ENCODE peak calls at places on chromosomes 7 and 10, in five cellular contexts. One of them, this sample, is unnamed.
A peak's percentile ranks its signal among the peaks of the same experiment; 100 is the strongest.

GRCh38 chr10:71631007-71631859 is 88.3 kb downstream of the C10orf105 start:
- DNase-seq in C1 segment of cervical spinal cord: no peak
- DNase-seq in Calu3: no peak
- DNase-seq in cardiac muscle cell: no peak
- DNase-seq in HT1080: no peak
- DNase-seq in this sample: no peak

GRCh38 chr10:122648599-122649428 is 50.8 kb downstream of the C10orf120 start:
- DNase-seq in HT1080: peak; percentile 56
- DNase-seq in C1 segment of cervical spinal cord: peak; percentile 49
- DNase-seq in Calu3: peak; percentile 24
- DNase-seq in cardiac muscle cell: peak; percentile 71
- DNase-seq in this sample: peak; percentile 46

GRCh38 chr7:75696263-75697037 is 42.3 kb downstream of the HIP1 start:
- DNase-seq in HT1080: no peak
- DNase-seq in cardiac muscle cell: no peak
- DNase-seq in C1 segment of cervical spinal cord: no peak
- DNase-seq in Calu3: no peak
- DNase-seq in this sample: no peak

GRCh38 chr10:79003183-79004100 is 65.3 kb upstream of the ZMIZ1 start:
- DNase-seq in C1 segment of cervical spinal cord: no peak
- DNase-seq in HT1080: no peak
- DNase-seq in Calu3: no peak
- DNase-seq in cardiac muscle cell: peak; percentile 63
- DNase-seq in this sample: peak; percentile 27

GRCh38 chr7:141416691-141417268 is 134.4 kb upstream of the AGK start:
- DNase-seq in C1 segment of cervical spinal cord: no peak
- DNase-seq in HT1080: no peak
- DNase-seq in cardiac muscle cell: no peak
- DNase-seq in Calu3: no peak
- DNase-seq in this sample: no peak

GRCh38 chr7:28020302-28020940 is 160.2 kb downstream of the JAZF1 start:
- DNase-seq in C1 segment of cervical spinal cord: peak; percentile 37
- DNase-seq in Calu3: peak; percentile 75
- DNase-seq in cardiac muscle cell: peak; percentile 78
- DNase-seq in HT1080: peak; percentile 78
- DNase-seq in this sample: peak; percentile 63

GRCh38 chr10:116613486-116613885 is 7.3 kb upstream of the PNLIPRP2 start:
- DNase-seq in cardiac muscle cell: no peak
- DNase-seq in HT1080: no peak
- DNase-seq in Calu3: no peak
- DNase-seq in C1 segment of cervical spinal cord: no peak
- DNase-seq in this sample: no peak

GRCh38 chr7:44325181-44325671 is at the start of gene CAMK2B:
- DNase-seq in cardiac muscle cell: peak; percentile 61
- DNase-seq in Calu3: no peak
- DNase-seq in C1 segment of cervical spinal cord: no peak
- DNase-seq in HT1080: no peak
- DNase-seq in this sample: no peak

GRCh38 chr7:129771928-129772479 is 160.5 kb downstream of the NRF1 start:
- DNase-seq in Calu3: no peak
- DNase-seq in cardiac muscle cell: no peak
- DNase-seq in C1 segment of cervical spinal cord: no peak
- DNase-seq in HT1080: no peak
- DNase-seq in this sample: no peak

GRCh38 chr10:113169111-113169510 is 219.1 kb downstream of the TCF7L2 start:
- DNase-seq in cardiac muscle cell: peak; percentile 34
- DNase-seq in C1 segment of cervical spinal cord: no peak
- DNase-seq in Calu3: no peak
- DNase-seq in HT1080: no peak
- DNase-seq in this sample: no peak

GRCh38 chr10:13743101-13743693 is 156.4 kb downstream of the PRPF18 start:
- DNase-seq in HT1080: no peak
- DNase-seq in Calu3: no peak
- DNase-seq in cardiac muscle cell: no peak
- DNase-seq in C1 segment of cervical spinal cord: no peak
- DNase-seq in this sample: no peak

GRCh38 chr7:7103343-7104313 is 78.7 kb upstream of the C1GALT1 start:
- DNase-seq in cardiac muscle cell: peak; percentile 61
- DNase-seq in C1 segment of cervical spinal cord: no peak
- DNase-seq in HT1080: peak; percentile 69
- DNase-seq in Calu3: peak; percentile 20
- DNase-seq in this sample: no peak

GRCh38 chr10:97333601-97334369 is 744 bp downstream of the FRAT2 start:
- DNase-seq in Calu3: peak; percentile 13
- DNase-seq in cardiac muscle cell: peak; percentile 52
- DNase-seq in HT1080: peak; percentile 29
- DNase-seq in C1 segment of cervical spinal cord: peak; percentile 30
- DNase-seq in this sample: peak; percentile 40

GRCh38 chr7:111107576-111107975 is 16.6 kb downstream of the LRRN3 start:
- DNase-seq in HT1080: no peak
- DNase-seq in cardiac muscle cell: no peak
- DNase-seq in C1 segment of cervical spinal cord: no peak
- DNase-seq in Calu3: no peak
- DNase-seq in this sample: no peak

GRCh38 chr10:49502358-49502757 is 36.6 kb downstream of the ERCC6 start:
- DNase-seq in cardiac muscle cell: no peak
- DNase-seq in Calu3: no peak
- DNase-seq in C1 segment of cervical spinal cord: no peak
- DNase-seq in HT1080: no peak
- DNase-seq in this sample: no peak

GRCh38 chr10:87817291-87817872 is 644 bp downstream of the ATAD1 start:
- DNase-seq in HT1080: no peak
- DNase-seq in Calu3: no peak
- DNase-seq in cardiac muscle cell: no peak
- DNase-seq in C1 segment of cervical spinal cord: peak; percentile 50
- DNase-seq in this sample: no peak

GRCh38 chr7:132422502-132423101 is 153.7 kb downstream of the PLXNA4 start:
- DNase-seq in Calu3: no peak
- DNase-seq in cardiac muscle cell: no peak
- DNase-seq in C1 segment of cervical spinal cord: no peak
- DNase-seq in HT1080: no peak
- DNase-seq in this sample: no peak

GRCh38 chr7:106593028-106593417 is 67.9 kb downstream of the CCDC71L start:
- DNase-seq in C1 segment of cervical spinal cord: no peak
- DNase-seq in Calu3: no peak
- DNase-seq in HT1080: no peak
- DNase-seq in cardiac muscle cell: no peak
- DNase-seq in this sample: no peak

GRCh38 chr7:100208911-100209408 is 10.8 kb upstream of the PVRIG start:
- DNase-seq in Calu3: no peak
- DNase-seq in cardiac muscle cell: no peak
- DNase-seq in HT1080: no peak
- DNase-seq in C1 segment of cervical spinal cord: no peak
- DNase-seq in this sample: no peak